ENCODE peak calls at places on chromosomes 4 and X, in four cellular contexts. R, K, I and V are unnamed samples.
A peak's percentile ranks its signal among the peaks of the same experiment; 100 is the strongest.

GRCh38 chr4:153111426-153112070 is 92.7 kb upstream of the TRIM2 start:
- DNase-seq in I (no peak), R (no peak), K (no peak), V (no peak)

GRCh38 chrX:141641138-141641537 is 51.6 kb downstream of the SPANXA2 start:
- DNase-seq in R (no peak), I (no peak), K (no peak), V (no peak)

GRCh38 chrX:133307094-133307493 is 88.9 kb upstream of the TFDP3 start:
- DNase-seq in K (no peak), I (no peak), R (no peak), V (no peak)

GRCh38 chr4:76689079-76689817 is 208.7 kb downstream of the SOWAHB start:
- DNase-seq in K (peak; percentile 31), R (no peak), I (no peak), V (no peak)

GRCh38 chr4:150896513-150896912 is 118.6 kb downstream of the LRBA start:
- DNase-seq in K (no peak), I (no peak), R (no peak), V (no peak)

GRCh38 chrX:106457802-106458201 is 154.0 kb upstream of the RADX start:
- DNase-seq in K (no peak), I (no peak), R (no peak), V (no peak)

GRCh38 chr4:164648151-164648848 is 105.6 kb upstream of the SMIM31 start:
- DNase-seq in R (no peak), I (no peak), K (no peak), V (no peak)

GRCh38 chrX:115894087-115894486 is 276.5 kb upstream of the AGTR2 start:
- DNase-seq in I (peak; percentile 58), R (no peak), K (peak; percentile 18), V (peak; percentile 63)

GRCh38 chr4:136644279-136644678 is 888.0 kb downstream of the PCDH18 start:
- DNase-seq in I (no peak), K (peak; percentile 2), R (no peak), V (no peak)

GRCh38 chr4:184170996-184171395 is 46.7 kb downstream of the ENPP6 start:
- DNase-seq in R (no peak), K (no peak), I (no peak), V (no peak)

GRCh38 chrX:11080721-11081120 is 30.4 kb upstream of the HCCS start:
- DNase-seq in K (no peak), I (no peak), R (no peak), V (no peak)

GRCh38 chrX:19687395-19687794 is 172.1 kb upstream of the MAP3K15 start:
- DNase-seq in K (no peak), I (no peak), R (no peak), V (no peak)

GRCh38 chr4:174211611-174212044 is 71.8 kb downstream of the FBXO8 start:
- DNase-seq in I (no peak), R (no peak), K (no peak), V (no peak)

GRCh38 chrX:16733013-16733412 is 13.6 kb downstream of the SYAP1 start:
- DNase-seq in R (no peak), K (no peak), I (no peak), V (no peak)

GRCh38 chr4:40453912-40454311 is 118.8 kb downstream of the CHRNA9 start:
- DNase-seq in R (no peak), K (no peak), I (no peak), V (no peak)

GRCh38 chr4:186946682-186947294 is 223.1 kb upstream of the FAT1 start:
- DNase-seq in K (peak; percentile 79), I (no peak), R (peak; percentile 32), V (peak; percentile 78)

GRCh38 chrX:28693101-28693500 is 105.9 kb downstream of the IL1RAPL1 start:
- DNase-seq in I (no peak), K (no peak), R (no peak), V (no peak)

GRCh38 chr4:70838972-70839536 is 636 bp downstream of the GRSF1 start:
- DNase-seq in I (no peak), R (peak; percentile 74), K (peak; percentile 42), V (peak; percentile 34)
- TF ChIP-seq REST in I (no peak), R (no peak), K (no peak), V (no peak)

GRCh38 chr4:71333960-71334951 is 4.6 kb upstream of the SLC4A4 start:
- DNase-seq in I (no peak), R (no peak), K (no peak), V (no peak)

GRCh38 chr4:71338846-71339593 is at the start of gene SLC4A4:
- DNase-seq in R (no peak), I (peak; percentile 70), K (peak; percentile 0), V (no peak)

DNA sequence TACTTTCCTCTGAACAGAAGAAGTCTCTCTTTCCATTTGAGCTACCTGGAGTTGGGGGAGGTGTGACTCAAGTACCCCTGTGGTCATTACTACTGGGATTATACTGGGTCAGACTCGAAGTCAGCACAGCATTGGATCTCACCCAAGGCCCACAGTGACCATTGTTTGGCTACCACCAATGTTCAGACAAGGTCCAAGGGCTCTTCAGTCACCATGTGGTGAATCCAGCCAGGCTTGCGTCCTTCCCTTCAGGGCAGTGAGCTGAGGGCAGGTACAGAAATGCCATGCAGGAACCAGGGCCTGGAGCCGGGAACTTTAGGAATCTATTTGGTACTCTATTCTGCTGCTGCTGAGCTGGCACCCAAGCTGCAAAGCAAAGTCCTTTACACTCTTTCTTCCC is 5.5 kb upstream of the SLC4A4 start:
- DNase-seq in K (no peak), R (no peak), I (no peak), V (no peak)
- TF ChIP-seq KDM1A in K (no peak), R (no peak), I (no peak), V (no peak)

DNA sequence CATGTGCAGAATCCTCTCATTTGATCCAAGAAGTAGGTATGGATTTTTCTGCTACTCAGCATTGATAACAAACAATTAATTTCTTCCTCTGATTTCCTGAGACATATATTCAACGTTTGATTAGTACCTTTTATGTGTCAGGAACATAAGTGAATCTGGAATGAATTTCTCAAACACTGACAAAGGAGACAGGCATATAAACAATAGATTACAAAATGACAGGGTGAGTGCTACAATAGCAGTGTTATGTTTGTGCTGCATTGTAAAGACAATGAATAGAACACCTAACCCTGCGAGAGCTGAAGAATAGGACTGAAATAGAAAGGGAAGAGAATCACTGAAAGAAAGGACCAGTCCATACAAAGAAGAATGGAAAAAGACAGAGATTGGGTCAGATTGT is 52.9 kb downstream of the ARHGAP24 start:
- DNase-seq in I (no peak), K (no peak), R (no peak), V (no peak)
- TF ChIP-seq REST in I (no peak), K (no peak), R (no peak), V (no peak)

GRCh38 chrX:71919436-71919835 is 8.8 kb downstream of the NHSL2 start:
- DNase-seq in I (no peak), R (no peak), K (no peak), V (no peak)
- TF ChIP-seq KDM1A in I (no peak), R (no peak), K (no peak), V (no peak)

DNA sequence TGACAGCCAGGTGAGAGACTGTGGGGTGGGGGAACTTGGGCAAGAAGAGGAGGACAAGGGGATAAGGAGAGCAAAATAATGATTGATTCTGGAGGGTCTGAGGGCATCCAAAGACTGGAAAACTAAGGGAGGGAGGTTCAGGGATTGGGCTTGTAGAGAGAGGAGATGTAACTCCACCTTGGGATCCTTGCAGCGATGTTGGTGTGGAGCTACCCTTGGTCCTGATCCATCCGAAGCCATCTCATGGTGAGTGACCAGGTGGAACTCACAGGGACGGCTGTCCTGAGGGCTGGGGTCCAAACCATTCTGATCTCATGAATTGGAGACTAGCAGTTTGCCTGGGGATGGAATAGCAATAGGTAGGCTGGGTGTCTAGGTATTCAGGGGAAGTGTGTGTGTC is 1.4 kb upstream of the RAB41 start:
- DNase-seq in I (no peak), R (no peak), K (no peak), V (no peak)
- TF ChIP-seq REST in I (no peak), R (no peak), K (peak; percentile 22), V (no peak)

DNA sequence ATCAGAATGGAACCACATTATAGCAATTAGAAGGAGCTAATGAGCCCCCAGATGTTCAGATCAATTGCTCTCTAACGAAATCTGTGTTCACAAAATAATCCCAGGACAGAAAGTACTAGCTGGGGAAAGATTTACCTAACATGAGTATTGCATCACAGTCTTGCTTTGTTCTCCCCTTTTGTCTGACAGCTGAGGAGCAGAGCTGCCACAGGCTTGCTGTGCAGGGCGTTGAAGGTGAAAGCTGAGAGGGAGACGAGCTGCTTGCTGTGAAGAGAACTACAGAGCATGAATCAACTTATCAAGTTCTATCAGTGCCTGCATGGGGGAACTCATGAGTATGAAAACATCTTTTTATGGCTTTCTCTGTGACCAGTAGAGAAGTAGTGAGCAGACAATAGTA is 441.2 kb downstream of the CENPC start:
- DNase-seq in R (no peak), I (no peak), K (no peak), V (no peak)
- TF ChIP-seq KDM1A in R (no peak), I (no peak), K (no peak), V (no peak)

DNA sequence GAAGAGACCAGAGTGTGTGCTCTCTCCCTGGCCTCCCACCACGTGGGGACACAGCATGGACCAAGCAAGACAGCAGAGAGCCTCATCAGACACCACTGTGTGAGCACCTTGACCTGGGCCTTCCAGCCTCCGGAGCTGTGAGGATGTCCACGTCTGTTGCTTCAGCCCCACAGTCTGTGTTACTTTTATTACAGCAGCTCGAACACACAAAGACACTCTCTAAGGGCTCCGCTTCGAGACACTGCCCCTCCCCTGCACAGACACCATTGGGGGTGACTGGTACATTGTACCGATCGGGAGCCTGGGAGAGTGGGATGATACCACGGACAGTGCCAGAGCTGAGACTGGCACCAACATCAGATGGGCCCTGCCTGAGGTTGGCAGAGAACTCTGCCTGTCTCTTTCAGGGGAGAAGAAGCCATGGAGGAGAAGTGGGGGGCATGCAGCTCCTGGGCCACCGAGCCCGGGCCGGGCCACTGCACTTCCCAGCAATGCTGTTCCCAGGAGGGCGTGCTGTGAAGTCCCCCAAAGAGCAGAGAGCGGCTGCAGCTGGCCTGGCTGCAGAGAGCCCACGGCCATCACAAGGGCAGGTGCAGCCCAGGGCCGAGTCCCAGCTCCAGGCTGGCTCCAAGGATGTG is 48.1 kb upstream of the HMX1 start:
- DNase-seq in R (no peak), K (no peak), I (no peak), V (no peak)
- TF ChIP-seq REST in R (no peak), K (no peak), I (no peak), V (no peak)

DNA sequence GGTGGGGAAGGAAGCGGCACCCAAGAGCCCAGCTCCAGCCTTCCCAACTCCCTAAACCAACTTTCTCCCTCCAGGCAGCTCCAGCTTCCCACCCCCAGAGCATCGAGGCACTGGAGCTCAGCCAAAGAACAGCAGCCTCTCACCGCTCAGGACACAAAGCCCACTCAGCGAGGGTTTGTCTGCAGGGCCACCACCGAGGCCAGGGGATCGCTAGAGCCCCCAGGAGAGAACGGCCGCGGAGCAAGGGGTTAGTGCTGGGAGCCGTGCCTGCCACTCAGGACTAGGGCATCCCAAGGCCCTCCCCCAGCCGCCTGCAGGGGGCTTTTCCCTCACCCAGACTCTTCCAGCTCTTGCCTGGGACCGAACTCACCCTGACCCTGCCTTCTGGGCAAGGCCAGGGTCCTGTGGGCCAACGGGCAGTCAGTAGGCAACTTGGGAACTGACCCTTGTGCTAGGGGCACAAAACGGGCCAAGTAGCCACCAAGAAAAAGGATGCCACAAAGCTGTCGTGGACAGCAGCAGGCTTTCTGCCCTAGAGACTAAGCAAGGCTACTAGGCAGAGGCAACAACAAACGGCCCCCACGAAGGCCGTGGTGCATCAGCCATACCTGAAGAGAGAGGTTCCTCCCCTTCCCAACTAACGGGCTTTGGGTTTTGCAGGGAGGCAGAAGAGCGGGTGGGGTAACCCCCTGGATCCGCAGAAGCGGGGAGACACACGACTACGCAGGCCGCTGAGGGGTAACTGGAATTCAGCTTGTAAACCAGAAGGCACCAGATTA is 2.3 kb downstream of the HCFC1 start:
- DNase-seq in R (no peak), K (no peak), I (no peak), V (no peak)
- TF ChIP-seq KDM1A in R (no peak), K (no peak), I (no peak), V (no peak)

GRCh38 chr4:8019396-8020365 is 80.0 kb upstream of the AFAP1 start:
- DNase-seq in K (no peak), R (no peak), I (no peak), V (no peak)
- TF ChIP-seq REST in K (no peak), R (no peak), I (no peak), V (no peak)